ENCODE peak calls at places on chromosomes 3 and 15, in nine cellular contexts. B, C, H, W, Q, D, A, L and Z are unnamed samples.

GRCh38 chr3:8964436-8965370 is 1.4 kb upstream of the RAD18 start:
- DNase-seq in D (no peak), L (no peak), B (no peak), W (no peak), H (peak), A (no peak), Q (peak), C (no peak), Z (no peak)

GRCh38 chr3:197466586-197467399 is 89.0 kb downstream of the BDH1 start:
- DNase-seq in Q (peak), H (peak), A (no peak), D (no peak), W (no peak), C (no peak), B (no peak), L (no peak), Z (no peak)

GRCh38 chr3:62870321-62870720 is 4.9 kb downstream of the CADPS start:
- DNase-seq in C (no peak), L (no peak), B (no peak), A (no peak), W (no peak), H (no peak), Q (peak), D (no peak), Z (no peak)

GRCh38 chr15:75073197-75073596 is 49.8 kb downstream of the PPCDC start:
- DNase-seq in Q (no peak), B (no peak), A (no peak), L (no peak), H (no peak), C (no peak), W (peak), D (no peak), Z (no peak)

GRCh38 chr15:42155546-42156265 is 730 bp downstream of the PLA2G4F start:
- DNase-seq in W (peak), Q (no peak), B (no peak), H (no peak), A (no peak), C (no peak), L (no peak), D (no peak), Z (peak)

GRCh38 chr15:80701676-80702311 is 6.7 kb downstream of the ABHD17C start:
- DNase-seq in Q (no peak), H (no peak), A (no peak), D (no peak), W (no peak), C (no peak), B (no peak), L (no peak), Z (no peak)

GRCh38 chr3:21169858-21170257 is 581.2 kb downstream of the ZNF385D start:
- DNase-seq in W (no peak), H (no peak), A (no peak), B (no peak), L (no peak), C (no peak), Q (no peak), D (no peak), Z (no peak)

GRCh38 chr3:60316121-60316783 is 935.0 kb downstream of the FHIT start:
- DNase-seq in C (no peak), A (no peak), Q (peak), D (no peak), W (no peak), H (no peak), L (no peak), B (no peak), Z (no peak)

GRCh38 chr3:12461097-12461649 is 23.1 kb upstream of the TSEN2 start:
- DNase-seq in C (no peak), W (no peak), D (no peak), A (no peak), Q (no peak), H (no peak), B (no peak), L (no peak), Z (no peak)